ENCODE peak calls at places on chromosomes 6 and 20, in eight cellular contexts. B, R, E, S, X, O, J and K are unnamed samples.

GRCh38 chr6:71395731-71396409 is 107.3 kb downstream of the OGFRL1 start:
- DNase-seq in B (no peak), R (no peak), E (no peak), S (no peak), X (no peak), O (no peak), J (no peak), K (no peak)

GRCh38 chr6:140817176-140817575 is 1315.5 kb upstream of the GJE1 start:
- DNase-seq in B (peak; percentile 56), R (no peak), E (no peak), S (no peak), X (no peak), O (no peak), J (no peak), K (no peak)

GRCh38 chr20:63293866-63294535 is 1.0 kb downstream of the COL20A1 start:
- DNase-seq in B (no peak), R (no peak), E (no peak), S (no peak), X (no peak), O (no peak), J (no peak), K (no peak)

GRCh38 chr6:39927159-39927558 is 7.1 kb downstream of the MOCS1 start:
- DNase-seq in B (peak; percentile 70), R (no peak), E (no peak), S (no peak), X (no peak), O (no peak), J (no peak), K (no peak)

GRCh38 chr6:67541591-67541990 is 1093.5 kb upstream of the ADGRB3 start:
- DNase-seq in B (peak; percentile 47), R (no peak), E (no peak), S (no peak), X (no peak), O (no peak), J (no peak), K (no peak)

GRCh38 chr6:160035693-160036330 is 66.9 kb downstream of the IGF2R start:
- DNase-seq in B (no peak), R (no peak), E (no peak), S (no peak), X (no peak), O (no peak), J (no peak), K (no peak)

GRCh38 chr6:155103816-155104366 is 108.8 kb downstream of the TIAM2 start:
- DNase-seq in B (peak; percentile 48), R (no peak), E (no peak), S (no peak), X (no peak), O (no peak), J (no peak), K (no peak)

GRCh38 chr6:6179858-6180257 is 140.6 kb downstream of the F13A1 start:
- DNase-seq in B (no peak), R (no peak), E (no peak), S (no peak), X (no peak), O (no peak), J (no peak), K (no peak)

GRCh38 chr20:23142162-23143050 is 56.3 kb upstream of the CD93 start:
- DNase-seq in B (no peak), R (no peak), E (no peak), S (no peak), X (no peak), O (no peak), J (no peak), K (no peak)

GRCh38 chr6:27503436-27504030 is 30.6 kb upstream of the ZNF184 start:
- DNase-seq in B (peak; percentile 68), R (peak; percentile 68), E (no peak), S (peak; percentile 91), X (peak; percentile 47), O (peak; percentile 79), J (peak; percentile 76), K (no peak)

GRCh38 chr6:69827491-69827890 is 30.7 kb upstream of the LMBRD1 start:
- DNase-seq in B (peak; percentile 64), R (no peak), E (no peak), S (no peak), X (no peak), O (no peak), J (no peak), K (no peak)

GRCh38 chr6:30684386-30685156 is 1.9 kb downstream of the PPP1R18 start:
- DNase-seq in B (peak; percentile 58), R (peak; percentile 30), E (no peak), S (peak; percentile 64), X (no peak), O (peak; percentile 45), J (peak; percentile 37), K (no peak)

GRCh38 chr6:136274062-136274461 is 15.6 kb downstream of the BCLAF1 start:
- DNase-seq in B (no peak), R (no peak), E (no peak), S (no peak), X (no peak), O (no peak), J (no peak), K (no peak)

GRCh38 chr6:155872961-155873360 is 417.3 kb upstream of the NOX3 start:
- DNase-seq in B (peak; percentile 3), R (no peak), E (no peak), S (no peak), X (no peak), O (no peak), J (no peak), K (no peak)

GRCh38 chr20:51500936-51501335 is 41.6 kb downstream of the NFATC2 start:
- DNase-seq in B (no peak), R (no peak), E (no peak), S (peak; percentile 3), X (no peak), O (peak; percentile 47), J (peak; percentile 43), K (no peak)

GRCh38 chr6:34560366-34561226 is 4.5 kb upstream of the SPDEF start:
- DNase-seq in B (peak; percentile 56), R (no peak), E (no peak), S (no peak), X (no peak), O (no peak), J (no peak), K (no peak)

GRCh38 chr20:41276317-41276751 is 41.2 kb downstream of the ZHX3 start:
- DNase-seq in B (peak; percentile 46), R (no peak), E (no peak), S (no peak), X (no peak), O (no peak), J (no peak), K (no peak)

GRCh38 chr6:137724018-137724403 is 143.0 kb upstream of the TNFAIP3 start:
- DNase-seq in B (peak; percentile 45), R (no peak), E (no peak), S (no peak), X (no peak), O (no peak), J (no peak), K (no peak)

GRCh38 chr6:129539032-129539431 is 170.9 kb downstream of the ARHGAP18 start:
- DNase-seq in B (no peak), R (no peak), E (no peak), S (no peak), X (no peak), O (no peak), J (no peak), K (no peak)

GRCh38 chr20:2879148-2879547 is 5.9 kb downstream of the PTPRA start:
- DNase-seq in B (peak; percentile 79), R (no peak), E (no peak), S (no peak), X (no peak), O (no peak), J (no peak), K (no peak)

GRCh38 chr6:165817148-165817547 is 154.1 kb upstream of the PDE10A start:
- DNase-seq in B (no peak), R (no peak), E (no peak), S (no peak), X (no peak), O (no peak), J (no peak), K (no peak)

GRCh38 chr6:56047931-56048520 is 172.6 kb upstream of the BMP5 start:
- DNase-seq in B (no peak), R (no peak), E (no peak), S (no peak), X (no peak), O (no peak), J (no peak), K (no peak)

GRCh38 chr6:151300267-151300930 is 60.6 kb downstream of the AKAP12 start:
- DNase-seq in B (peak; percentile 45), R (no peak), E (no peak), S (no peak), X (no peak), O (no peak), J (no peak), K (no peak)

GRCh38 chr6:44538841-44539240 is 151.3 kb downstream of the CDC5L start:
- DNase-seq in B (no peak), R (no peak), E (peak; percentile 69), S (no peak), X (no peak), O (no peak), J (no peak), K (no peak)

GRCh38 chr6:72560721-72561593 is 60.9 kb upstream of the KCNQ5 start:
- DNase-seq in B (peak; percentile 2), R (no peak), E (no peak), S (peak; percentile 7), X (no peak), O (no peak), J (no peak), K (no peak)

GRCh38 chr6:33929575-33930288 is 125.9 kb upstream of the MLN start:
- DNase-seq in B (no peak), R (no peak), E (no peak), S (no peak), X (no peak), O (no peak), J (no peak), K (no peak)

GRCh38 chr20:3814928-3815495 is 5.3 kb upstream of the AP5S1 start:
- DNase-seq in B (no peak), R (no peak), E (no peak), S (no peak), X (no peak), O (no peak), J (no peak), K (no peak)

GRCh38 chr20:37918035-37918434 is 15.1 kb downstream of the VSTM2L start:
- DNase-seq in B (no peak), R (no peak), E (no peak), S (no peak), X (no peak), O (no peak), J (no peak), K (no peak)

GRCh38 chr6:2855061-2855519 is 13.4 kb upstream of the SERPINB1 start:
- DNase-seq in B (peak; percentile 35), R (no peak), E (no peak), S (no peak), X (no peak), O (no peak), J (no peak), K (no peak)

GRCh38 chr20:62824476-62825287 is 7.8 kb downstream of the COL9A3 start:
- DNase-seq in B (peak; percentile 58), R (peak; percentile 57), E (peak; percentile 64), S (peak; percentile 82), X (no peak), O (peak; percentile 62), J (peak; percentile 16), K (no peak)

GRCh38 chr6:33073431-33073871 is at the start of gene HLA-DPA1:
- DNase-seq in B (peak; percentile 43), R (peak; percentile 26), E (no peak), S (peak; percentile 94), X (no peak), O (peak; percentile 8), J (peak; percentile 28), K (no peak)

GRCh38 chr6:9292975-9293374 is 857.6 kb upstream of the SLC35B3 start:
- DNase-seq in B (peak; percentile 50), R (no peak), E (no peak), S (no peak), X (no peak), O (no peak), J (no peak), K (no peak)

GRCh38 chr6:42278131-42278853 is 60.6 kb upstream of the MRPS10 start:
- DNase-seq in B (no peak), R (no peak), E (no peak), S (no peak), X (no peak), O (no peak), J (no peak), K (no peak)

GRCh38 chr6:142943746-142944125 is 1.2 kb downstream of the HIVEP2 start:
- DNase-seq in B (peak; percentile 78), R (peak; percentile 15), E (no peak), S (peak; percentile 83), X (no peak), O (peak; percentile 33), J (peak; percentile 37), K (no peak)